ENCODE peak calls at places on chromosomes 11 and 22, in ten cellular contexts. H is stomach, X is prostate gland, B is H1, J is breast epithelium, S is transverse colon, U is HCT116, G is HepG2, R is K562, T is suprapubic skin. E is an unnamed sample.

GRCh38 chr11:66181632-66182345 is 86.7 kb upstream of the RAB1B start:
- DNase-seq in H (no peak), X (no peak), B (no peak), J (no peak), S (no peak), U (no peak), G (peak), R (no peak), T (no peak), E (no peak)

GRCh38 chr11:122804161-122804560 is 34.1 kb upstream of the CRTAM start:
- DNase-seq in H (no peak), X (no peak), B (no peak), J (peak), S (no peak), U (no peak), G (no peak), R (no peak), T (no peak), E (no peak)

GRCh38 chr11:68204402-68204801 is 8.7 kb downstream of the KMT5B start:
- DNase-seq in H (no peak), X (no peak), B (no peak), J (no peak), S (no peak), U (no peak), G (no peak), R (no peak), T (no peak), E (no peak)

GRCh38 chr11:65869643-65870306 is 2.8 kb downstream of the EFEMP2 start:
- DNase-seq in H (no peak), X (no peak), B (no peak), J (no peak), S (no peak), U (no peak), G (no peak), R (no peak), T (no peak), E (peak)

GRCh38 chr11:68099474-68100405 is 21.4 kb downstream of the CHKA start:
- DNase-seq in H (peak), X (peak), B (no peak), J (no peak), S (peak), U (no peak), G (peak), R (no peak), T (no peak), E (no peak)

GRCh38 chr22:30226192-30226832 is 20.2 kb downstream of the LIF start:
- DNase-seq in H (no peak), X (no peak), B (no peak), J (peak), S (no peak), U (no peak), G (peak), R (no peak), T (no peak), E (no peak)

GRCh38 chr11:35525501-35526175 is at the start of gene PAMR1:
- DNase-seq in H (peak), X (peak), B (peak), J (peak), S (peak), U (no peak), G (no peak), R (no peak), T (peak), E (peak)

GRCh38 chr11:15229069-15229468 is 114.3 kb downstream of the INSC start:
- DNase-seq in H (no peak), X (no peak), B (no peak), J (no peak), S (no peak), U (no peak), G (no peak), R (no peak), T (no peak), E (no peak)

GRCh38 chr11:89321401-89321800 is 143.7 kb downstream of the TYR start:
- DNase-seq in H (no peak), X (no peak), B (no peak), J (no peak), S (no peak), U (no peak), G (no peak), R (no peak), T (no peak), E (no peak)

GRCh38 chr22:32103648-32104326 is 55.3 kb downstream of the C22orf42 start:
- DNase-seq in H (no peak), X (no peak), B (no peak), J (no peak), S (no peak), U (peak), G (no peak), R (no peak), T (no peak), E (no peak)

GRCh38 chr11:76850815-76851214 is 9.9 kb upstream of the ACER3 start:
- DNase-seq in H (no peak), X (no peak), B (no peak), J (peak), S (no peak), U (no peak), G (no peak), R (no peak), T (no peak), E (no peak)

GRCh38 chr11:32643526-32643925 is 59.9 kb downstream of the EIF3M start:
- DNase-seq in H (no peak), X (no peak), B (no peak), J (no peak), S (no peak), U (no peak), G (no peak), R (no peak), T (no peak), E (no peak)

GRCh38 chr22:50079689-50080465 is 5.3 kb downstream of the MLC1 start:
- DNase-seq in H (no peak), X (no peak), B (no peak), J (no peak), S (no peak), U (no peak), G (no peak), R (no peak), T (no peak), E (no peak)

GRCh38 chr11:79600747-79601146 is 159.9 kb upstream of the TENM4 start:
- DNase-seq in H (no peak), X (no peak), B (no peak), J (no peak), S (no peak), U (no peak), G (no peak), R (no peak), T (no peak), E (no peak)

GRCh38 chr11:35146074-35146521 is 7.1 kb downstream of the CD44 start:
- DNase-seq in H (no peak), X (no peak), B (no peak), J (no peak), S (peak), U (no peak), G (no peak), R (no peak), T (no peak), E (no peak)

GRCh38 chr11:133506551-133507094 is 25.7 kb downstream of the OPCML start:
- DNase-seq in H (no peak), X (no peak), B (no peak), J (no peak), S (no peak), U (no peak), G (no peak), R (no peak), T (no peak), E (no peak)

GRCh38 chr11:26753738-26754504 is 32.1 kb upstream of the SLC5A12 start:
- DNase-seq in H (peak), X (peak), B (no peak), J (peak), S (peak), U (peak), G (peak), R (peak), T (no peak), E (peak)

GRCh38 chr22:38081941-38082828 is 1.8 kb downstream of the SLC16A8 start:
- DNase-seq in H (no peak), X (no peak), B (no peak), J (no peak), S (no peak), U (no peak), G (no peak), R (no peak), T (peak), E (no peak)

GRCh38 chr22:39405346-39406085 is 5.9 kb downstream of the TAB1 start:
- DNase-seq in H (no peak), X (no peak), B (no peak), J (no peak), S (no peak), U (no peak), G (no peak), R (no peak), T (no peak), E (no peak)

GRCh38 chr11:18792066-18792591 is 531 bp upstream of the PTPN5 start:
- DNase-seq in H (no peak), X (no peak), B (no peak), J (no peak), S (no peak), U (no peak), G (no peak), R (no peak), T (no peak), E (no peak)

GRCh38 chr11:95684701-95685100 is 104.9 kb downstream of the FAM76B start:
- DNase-seq in H (no peak), X (no peak), B (no peak), J (no peak), S (no peak), U (no peak), G (no peak), R (no peak), T (no peak), E (no peak)

GRCh38 chr11:71322861-71323582 is 70.6 kb upstream of the SHANK2 start:
- DNase-seq in H (no peak), X (no peak), B (no peak), J (no peak), S (no peak), U (no peak), G (no peak), R (no peak), T (peak), E (peak)

GRCh38 chr22:33894515-33894914 is 25.8 kb downstream of the LARGE1 start:
- DNase-seq in H (no peak), X (no peak), B (no peak), J (no peak), S (no peak), U (no peak), G (peak), R (no peak), T (no peak), E (no peak)

GRCh38 chr11:31240340-31240904 is 129.1 kb downstream of the DCDC1 start:
- DNase-seq in H (no peak), X (peak), B (no peak), J (no peak), S (no peak), U (peak), G (peak), R (peak), T (no peak), E (no peak)

GRCh38 chr22:19517919-19518567 is 6.2 kb downstream of the CLDN5 start:
- DNase-seq in H (no peak), X (no peak), B (no peak), J (no peak), S (no peak), U (no peak), G (no peak), R (no peak), T (no peak), E (no peak)

GRCh38 chr22:19520566-19521305 is 3.5 kb downstream of the CLDN5 start:
- DNase-seq in H (no peak), X (no peak), B (no peak), J (no peak), S (no peak), U (no peak), G (no peak), R (no peak), T (no peak), E (no peak)

GRCh38 chr22:19520007-19520406 is 4.2 kb downstream of the CLDN5 start:
- DNase-seq in H (no peak), X (no peak), B (no peak), J (no peak), S (no peak), U (no peak), G (no peak), R (no peak), T (no peak), E (no peak)

GRCh38 chr22:19518568-19519030 is 5.6 kb downstream of the CLDN5 start:
- DNase-seq in H (no peak), X (no peak), B (no peak), J (no peak), S (no peak), U (no peak), G (no peak), R (no peak), T (no peak), E (no peak)

GRCh38 chr22:19519041-19519926 is 4.9 kb downstream of the CLDN5 start:
- DNase-seq in H (no peak), X (no peak), B (no peak), J (no peak), S (no peak), U (no peak), G (no peak), R (no peak), T (no peak), E (no peak)
- TF ChIP-seq POLR2A in H (no peak), X (no peak), B (no peak), J (no peak), S (no peak), U (no peak), G (no peak), R (peak), T (no peak), E (no peak)

DNA sequence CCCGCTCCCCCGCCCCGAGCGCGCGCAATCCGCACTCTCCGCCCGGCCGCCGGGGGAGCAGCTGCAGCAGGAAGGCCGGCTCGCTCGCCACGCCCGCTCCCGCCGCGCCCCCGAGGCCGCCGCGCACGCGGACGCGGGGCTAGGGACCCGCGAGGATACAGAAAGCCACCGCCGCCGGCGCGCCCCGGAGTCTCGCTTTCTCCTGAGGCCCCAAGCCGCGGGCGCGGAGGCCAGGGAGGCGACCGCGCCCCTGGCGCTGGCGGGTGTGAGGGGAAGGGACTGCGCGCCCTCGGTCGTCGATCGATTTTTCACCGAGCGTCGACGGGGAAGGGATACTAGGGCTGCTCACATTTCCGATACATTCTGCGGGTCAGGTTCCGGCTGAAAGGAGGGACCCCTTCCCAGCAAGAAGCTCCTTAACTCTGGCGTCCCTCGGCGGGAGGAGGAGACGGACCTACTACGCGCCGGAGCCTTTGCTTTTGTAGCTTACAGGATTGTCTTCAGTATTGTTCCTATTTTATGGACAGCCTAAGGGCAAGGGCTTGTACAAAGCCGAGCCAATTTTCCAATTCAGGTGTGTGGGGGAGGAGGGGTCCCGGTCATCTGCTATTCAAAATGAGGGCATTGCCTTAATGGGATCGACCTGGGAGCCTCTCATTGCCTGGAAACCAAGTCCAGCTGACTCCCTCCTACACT is 416 bp upstream of the GAB2 start:
- DNase-seq in H (peak), X (peak), B (no peak), J (peak), S (peak), U (peak), G (peak), R (peak), T (peak), E (peak)
- TF ChIP-seq POLR2AphosphoS5 in H (peak), X (no peak), B (no peak), J (peak), S (peak), U (peak), G (peak), R (peak), T (no peak), E (peak)

DNA sequence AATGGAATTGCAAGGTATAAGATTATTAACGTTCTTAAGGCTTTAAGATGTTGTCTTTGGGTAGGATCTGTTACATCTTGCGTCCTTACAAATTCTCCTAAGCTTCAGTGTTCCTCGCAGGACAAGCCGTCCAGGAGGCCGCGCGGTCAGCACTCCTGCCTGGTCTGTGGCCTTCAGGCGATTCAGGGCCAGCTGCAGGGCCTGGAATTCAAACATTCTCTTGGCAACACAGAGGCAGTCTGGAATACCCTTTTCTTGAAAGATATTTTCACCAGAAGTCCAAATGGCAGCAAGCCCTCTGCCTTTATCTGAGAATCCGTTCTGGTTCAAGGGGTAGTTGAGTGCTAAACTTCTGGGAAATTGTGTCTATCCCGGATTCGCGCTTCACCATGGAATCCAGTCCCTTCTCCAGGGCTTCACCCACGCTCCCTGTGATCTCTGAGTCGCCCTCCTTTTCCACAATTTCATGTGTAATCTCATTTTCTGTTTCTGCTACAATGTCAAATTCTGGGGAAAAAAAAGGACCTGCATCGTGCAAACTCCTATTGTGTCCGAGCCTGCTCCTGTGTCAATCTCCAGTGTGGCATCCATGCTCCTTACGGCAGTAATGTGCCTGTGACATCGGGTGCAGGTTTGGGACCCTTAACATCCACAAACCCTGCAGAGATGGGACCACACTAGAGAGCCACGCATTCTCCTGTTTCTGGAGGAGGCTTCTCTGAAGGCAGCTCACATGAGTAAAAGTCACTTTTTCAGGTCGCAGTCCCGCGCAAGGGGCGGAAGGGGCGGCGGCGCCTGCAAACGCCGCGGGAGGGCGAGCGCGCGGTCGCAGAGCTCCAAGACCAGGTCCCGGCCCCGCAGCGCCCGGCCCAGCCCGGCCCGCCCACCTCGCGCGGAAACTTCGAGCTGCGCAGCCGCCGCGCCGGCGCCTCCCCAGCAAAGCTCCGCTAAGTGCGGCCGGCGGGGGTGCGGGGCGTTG is 25.3 kb upstream of the SORL1 start:
- DNase-seq in H (peak), X (no peak), B (no peak), J (no peak), S (peak), U (peak), G (no peak), R (peak), T (no peak), E (peak)
- TF ChIP-seq CTCF in H (no peak), X (no peak), B (no peak), J (no peak), S (no peak), U (no peak), G (peak), R (no peak), T (no peak), E (peak)

GRCh38 chr11:64306563-64306875 is 1.2 kb downstream of the ESRRA start:
- DNase-seq in H (no peak), X (no peak), B (no peak), J (no peak), S (no peak), U (no peak), G (no peak), R (no peak), T (no peak), E (no peak)
- TF ChIP-seq POLR2A in H (no peak), X (no peak), B (no peak), J (no peak), S (no peak), U (no peak), G (peak), R (no peak), T (no peak), E (no peak)

GRCh38 chr11:117934526-117935307 is 5.5 kb upstream of the TMPRSS13 start:
- DNase-seq in H (peak), X (no peak), B (no peak), J (no peak), S (no peak), U (no peak), G (no peak), R (no peak), T (peak), E (peak)
- TF ChIP-seq POLR2AphosphoS5 in H (no peak), X (no peak), B (no peak), J (no peak), S (no peak), U (no peak), G (no peak), R (no peak), T (no peak), E (no peak)

GRCh38 chr11:3381794-3382193 is 2.8 kb upstream of the ZNF195 start:
- DNase-seq in H (no peak), X (no peak), B (no peak), J (no peak), S (no peak), U (no peak), G (no peak), R (no peak), T (no peak), E (no peak)

GRCh38 chr11:3380706-3381570 is 2.0 kb upstream of the ZNF195 start:
- DNase-seq in H (no peak), X (no peak), B (peak), J (no peak), S (no peak), U (no peak), G (no peak), R (no peak), T (no peak), E (no peak)

GRCh38 chr11:3378426-3379423 is at the start of gene ZNF195:
- DNase-seq in H (peak), X (peak), B (peak), J (peak), S (peak), U (peak), G (peak), R (peak), T (peak), E (peak)

GRCh38 chr11:3382613-3383275 is 3.8 kb upstream of the ZNF195 start:
- DNase-seq in H (no peak), X (no peak), B (no peak), J (no peak), S (peak), U (no peak), G (no peak), R (no peak), T (no peak), E (no peak)
- TF ChIP-seq CTCF in H (no peak), X (no peak), B (no peak), J (no peak), S (no peak), U (peak), G (peak), R (no peak), T (no peak), E (no peak)

E was measured in sigmoid colon.